ENCODE peak calls at places on chromosomes 4 and X, in nine cellular contexts. U, G, W, R, C, Q, B, M and Z are unnamed samples.

GRCh38 chrX:40061005-40061404 is 36.8 kb downstream of the BCOR start:
- DNase-seq in U (no peak), G (no peak), W (no peak), R (no peak), C (no peak), Q (no peak), B (no peak), M (no peak), Z (no peak)

GRCh38 chrX:130523460-130524394 is 121.9 kb downstream of the RBMX2 start:
- DNase-seq in U (no peak), G (no peak), W (peak), R (no peak), C (no peak), Q (no peak), B (no peak), M (peak), Z (no peak)

GRCh38 chr4:40844261-40844660 is 94.5 kb downstream of the NSUN7 start:
- DNase-seq in U (no peak), G (no peak), W (no peak), R (no peak), C (no peak), Q (no peak), B (no peak), M (no peak), Z (no peak)

GRCh38 chr4:579543-580175 is 3.6 kb upstream of the TMEM271 start:
- DNase-seq in U (no peak), G (no peak), W (peak), R (no peak), C (no peak), Q (no peak), B (no peak), M (no peak), Z (no peak)

GRCh38 chr4:88779431-88779830 is 81.8 kb upstream of the NAP1L5 start:
- DNase-seq in U (no peak), G (no peak), W (no peak), R (peak), C (no peak), Q (no peak), B (no peak), M (no peak), Z (no peak)

GRCh38 chr4:6362896-6363295 is 93.2 kb downstream of the WFS1 start:
- DNase-seq in U (no peak), G (peak), W (no peak), R (peak), C (peak), Q (no peak), B (peak), M (peak), Z (peak)

GRCh38 chr4:19748911-19749473 is 502.7 kb upstream of the SLIT2 start:
- DNase-seq in U (no peak), G (no peak), W (no peak), R (peak), C (no peak), Q (no peak), B (no peak), M (no peak), Z (no peak)

GRCh38 chrX:102832661-102833060 is 104.4 kb upstream of the RAB40AL start:
- DNase-seq in U (peak), G (peak), W (no peak), R (peak), C (peak), Q (peak), B (no peak), M (no peak), Z (no peak)